ENCODE peak calls at places on chromosomes 4 and X, in seven cellular contexts. R, A, X, I, V, C and J are unnamed samples. For H3K36me3, the result is how much of the 10 kb centered on the place peaks cover.

GRCh38 chrX:103017542-103017941 is 46.4 kb downstream of the BEX1 start:
- DNase-seq in R (no peak), A (no peak), X (no peak), I (no peak), V (no peak), C (no peak), J (no peak)

GRCh38 chr4:146621-147020 is 22.3 kb downstream of the ZNF718 start:
- DNase-seq in R (no peak), A (no peak), X (no peak), I (no peak), V (no peak), C (no peak), J (no peak)

GRCh38 chrX:69236641-69237040 is 71.4 kb upstream of the PJA1 start:
- DNase-seq in R (no peak), A (no peak), X (no peak), I (no peak), V (no peak), C (no peak), J (no peak)

GRCh38 chr4:25313194-25313895 is 771 bp downstream of the ZCCHC4 start:
- DNase-seq in R (no peak), A (no peak), X (no peak), I (no peak), V (no peak), C (no peak), J (no peak)

GRCh38 chrX:15438332-15438731 is 54.1 kb upstream of the VEGFD start:
- DNase-seq in R (no peak), A (no peak), X (no peak), I (no peak), V (no peak), C (no peak), J (no peak)

GRCh38 chrX:85243761-85244410 is at the start of the genes SATL1 and ZNF711:
- DNase-seq in R (peak), A (no peak), X (peak), I (peak), V (peak), C (peak), J (peak)

GRCh38 chr4:13528823-13529129 is 15.5 kb downstream of the NKX3-2 start:
- DNase-seq in R (no peak), A (no peak), X (no peak), I (no peak), V (no peak), C (no peak), J (no peak)

GRCh38 chr4:38621004-38621684 is 42.9 kb upstream of the KLF3 start:
- DNase-seq in R (peak), A (peak), X (no peak), I (no peak), V (peak), C (no peak), J (no peak)

GRCh38 chrX:70129811-70130210 is 3.4 kb upstream of the IGBP1 start:
- DNase-seq in R (peak), A (no peak), X (no peak), I (no peak), V (no peak), C (no peak), J (no peak)

GRCh38 chr4:119014658-119015057 is 121.0 kb upstream of the MYOZ2 start:
- DNase-seq in R (no peak), A (no peak), X (no peak), I (no peak), V (no peak), C (no peak), J (no peak)

GRCh38 chr4:124483043-124483906 is 229.3 kb downstream of the ANKRD50 start:
- DNase-seq in R (peak), A (no peak), X (no peak), I (no peak), V (no peak), C (no peak), J (no peak)

GRCh38 chr4:42453612-42454011 is 56.3 kb downstream of the SHISA3 start:
- DNase-seq in R (no peak), A (no peak), X (no peak), I (no peak), V (no peak), C (no peak), J (no peak)

GRCh38 chrX:103356023-103356798 is at the start of gene TCEAL9:
- DNase-seq in R (peak), A (peak), X (peak), I (peak), V (peak), C (peak), J (peak)

GRCh38 chrX:429266-429825 is 42.6 kb upstream of the PPP2R3B start:
- DNase-seq in R (no peak), A (no peak), X (no peak), I (no peak), V (no peak), C (no peak), J (no peak)

GRCh38 chr4:86720508-86721068 is 126.5 kb downstream of the PTPN13 start:
- DNase-seq in R (peak), A (no peak), X (no peak), I (no peak), V (no peak), C (no peak), J (no peak)

GRCh38 chrX:44903107-44903506 is 30.1 kb downstream of the KDM6A start:
- DNase-seq in R (peak), A (no peak), X (no peak), I (no peak), V (no peak), C (no peak), J (no peak)

GRCh38 chrX:8139713-8140112 is 31.4 kb downstream of the VCX2 start:
- DNase-seq in R (no peak), A (peak), X (no peak), I (no peak), V (no peak), C (no peak), J (no peak)

GRCh38 chr4:185011408-185011807 is 6.9 kb upstream of the HELT start:
- DNase-seq in R (no peak), A (no peak), X (no peak), I (no peak), V (no peak), C (no peak), J (no peak)

GRCh38 chr4:26020896-26021295 is 106.9 kb downstream of the SMIM20 start:
- DNase-seq in R (peak), A (no peak), X (no peak), I (no peak), V (no peak), C (no peak), J (no peak)

GRCh38 chr4:95220205-95221175 is 328.3 kb downstream of the UNC5C start:
- DNase-seq in R (no peak), A (no peak), X (no peak), I (no peak), V (no peak), C (no peak), J (no peak)

GRCh38 chr4:6008092-6008551 is 10.1 kb downstream of the C4orf50 start:
- DNase-seq in R (no peak), A (no peak), X (no peak), I (no peak), V (no peak), C (peak), J (no peak)

GRCh38 chr4:5206391-5206790 is 155.1 kb downstream of the STK32B start:
- DNase-seq in R (peak), A (no peak), X (no peak), I (no peak), V (no peak), C (no peak), J (no peak)

GRCh38 chr4:70559216-70559830 is 32.7 kb upstream of the AMBN start:
- DNase-seq in R (peak), A (peak), X (peak), I (no peak), V (peak), C (no peak), J (no peak)

GRCh38 chr4:160142579-160142978 is 1039.7 kb downstream of the RAPGEF2 start:
- DNase-seq in R (no peak), A (no peak), X (no peak), I (no peak), V (no peak), C (no peak), J (no peak)

GRCh38 chrX:20294957-20295356 is 28.2 kb upstream of the RPS6KA3 start:
- DNase-seq in R (no peak), A (no peak), X (no peak), I (no peak), V (no peak), C (no peak), J (no peak)

GRCh38 chrX:44568196-44568595 is 25.5 kb upstream of the FUNDC1 start:
- DNase-seq in R (no peak), A (no peak), X (no peak), I (no peak), V (no peak), C (no peak), J (no peak)

GRCh38 chr4:100823066-100823992 is 305.5 kb upstream of the EMCN start:
- DNase-seq in R (no peak), A (no peak), X (no peak), I (no peak), V (no peak), C (no peak), J (no peak)

DNA sequence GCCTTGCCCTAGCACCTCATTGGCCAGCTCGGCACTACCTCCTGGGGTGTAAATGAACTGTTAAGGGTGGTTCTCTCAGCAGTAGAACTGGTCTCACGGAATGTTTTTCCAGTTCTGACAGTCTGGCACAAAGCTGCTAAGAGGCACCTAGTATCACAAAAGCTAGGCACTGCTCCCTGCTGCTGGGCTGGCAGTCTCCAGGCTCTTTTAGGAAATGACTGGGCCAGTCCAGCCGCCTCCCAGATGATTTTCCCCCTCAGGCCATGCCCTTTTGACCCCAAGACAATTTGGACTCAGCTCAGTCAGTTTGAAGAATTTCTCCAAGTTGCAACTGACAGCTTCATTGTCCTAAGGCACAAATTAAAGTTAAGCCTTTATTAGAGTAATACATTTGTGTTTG is 8.0 kb downstream of the FRMD7 start:
- DNase-seq in R (no peak), A (no peak), X (no peak), I (no peak), V (no peak), C (no peak), J (no peak)
- H3K4me3 ChIP-seq in R (no peak), A (no peak), X (no peak), I (no peak), V (no peak), C (no peak), J (no peak)

DNA sequence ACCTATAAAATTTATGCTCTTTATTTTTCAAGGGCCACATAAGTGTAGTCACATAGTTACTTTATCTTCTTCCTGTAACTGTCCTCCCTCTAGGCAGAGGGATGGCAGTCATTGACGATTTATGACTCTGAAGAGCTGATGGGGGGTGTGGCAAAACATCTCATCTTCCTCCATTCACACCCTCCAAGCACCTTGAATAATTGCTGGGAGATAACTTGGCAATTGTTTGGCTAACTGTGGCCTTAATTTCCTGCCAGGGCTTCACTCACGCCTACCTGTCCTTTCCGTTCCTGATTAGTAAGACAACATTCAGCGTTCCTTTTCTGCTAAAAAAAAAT is 329.2 kb downstream of the ARHGAP10 start:
- DNase-seq in R (no peak), A (no peak), X (no peak), I (no peak), V (no peak), C (no peak), J (no peak)
- H3K27ac ChIP-seq in R (no peak), A (no peak), X (no peak), I (no peak), V (no peak), C (peak), J (no peak)

DNA sequence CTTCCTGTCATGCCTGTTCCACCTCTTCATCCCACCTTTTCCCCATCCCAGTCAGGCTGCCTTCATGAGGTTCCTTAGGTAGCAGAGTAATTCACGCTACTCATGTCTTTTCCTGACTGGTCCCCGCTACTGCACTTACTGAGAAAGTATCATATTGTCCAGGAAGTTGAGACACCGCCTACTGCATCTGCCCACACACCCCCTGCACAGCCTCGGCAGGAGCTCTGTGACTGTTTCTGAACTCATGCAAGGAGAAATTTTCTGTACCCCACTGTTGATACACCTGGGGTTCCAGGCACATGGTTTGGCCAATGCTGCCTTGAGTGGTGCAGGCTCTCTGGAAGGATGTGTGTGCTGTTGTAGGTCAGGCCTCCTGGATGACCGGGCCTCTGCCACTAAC is 39.6 kb downstream of the HADH start:
- DNase-seq in R (no peak), A (no peak), X (no peak), I (no peak), V (no peak), C (no peak), J (no peak)
- H3K36me3 ChIP-seq in R (under half), A (under half), X (under half), I (half or more), V (half or more), C (half or more), J (under half)

GRCh38 chr4:110619401-110620247 is 3.3 kb downstream of the PITX2 start:
- DNase-seq in R (no peak), A (no peak), X (no peak), I (no peak), V (no peak), C (no peak), J (no peak)
- H3K4me3 ChIP-seq in R (no peak), A (no peak), X (no peak), I (no peak), V (no peak), C (no peak), J (no peak)

GRCh38 chrX:134718329-134719317 is 60.4 kb upstream of the PLAC1 start:
- DNase-seq in R (peak), A (peak), X (no peak), I (no peak), V (no peak), C (peak), J (peak)
- H3K27ac ChIP-seq in R (peak), A (peak), X (no peak), I (no peak), V (no peak), C (peak), J (no peak)

DNA sequence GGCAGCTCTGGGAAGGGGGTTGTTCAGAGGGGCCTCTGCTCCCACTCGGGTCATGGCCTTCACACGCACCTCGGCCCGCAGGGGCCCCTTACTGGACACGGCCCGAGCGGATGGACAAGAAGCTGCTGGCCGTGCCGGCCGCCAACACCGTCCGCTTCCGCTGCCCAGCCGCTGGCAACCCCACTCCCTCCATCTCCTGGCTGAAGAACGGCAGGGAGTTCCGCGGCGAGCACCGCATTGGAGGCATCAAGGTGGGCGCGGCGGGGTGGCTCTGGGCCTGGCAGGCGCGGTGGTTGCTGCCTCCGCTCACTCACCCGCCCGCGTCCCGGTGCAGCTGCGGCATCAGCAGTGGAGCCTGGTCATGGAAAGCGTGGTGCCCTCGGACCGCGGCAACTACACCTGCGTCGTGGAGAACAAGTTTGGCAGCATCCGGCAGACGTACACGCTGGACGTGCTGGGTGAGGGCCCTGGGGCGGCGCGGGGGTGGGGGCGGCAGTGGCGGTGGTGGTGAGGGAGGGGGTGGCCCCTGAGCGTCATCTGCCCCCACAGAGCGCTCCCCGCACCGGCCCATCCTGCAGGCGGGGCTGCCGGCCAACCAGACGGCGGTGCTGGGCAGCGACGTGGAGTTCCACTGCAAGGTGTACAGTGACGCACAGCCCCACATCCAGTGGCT is 8.3 kb downstream of the FGFR3 start:
- DNase-seq in R (no peak), A (no peak), X (no peak), I (no peak), V (no peak), C (no peak), J (no peak)
- H3K36me3 ChIP-seq in R (under half), A (under half), X (under half), I (under half), V (under half), C (under half), J (under half)

GRCh38 chr4:76622717-76623116 is 187.7 kb downstream of the SHROOM3 start:
- DNase-seq in R (no peak), A (no peak), X (no peak), I (no peak), V (no peak), C (no peak), J (no peak)

GRCh38 chr4:76625316-76625715 is 190.3 kb downstream of the SHROOM3 start:
- DNase-seq in R (no peak), A (no peak), X (no peak), I (no peak), V (no peak), C (no peak), J (no peak)

GRCh38 chr4:76622126-76622525 is 187.1 kb downstream of the SHROOM3 start:
- DNase-seq in R (peak), A (peak), X (no peak), I (no peak), V (peak), C (no peak), J (peak)

GRCh38 chr4:76624271-76624681 is 189.2 kb downstream of the SHROOM3 start:
- DNase-seq in R (peak), A (peak), X (no peak), I (peak), V (no peak), C (no peak), J (peak)

GRCh38 chr4:76623217-76624060 is 188.4 kb downstream of the SHROOM3 start:
- DNase-seq in R (no peak), A (no peak), X (no peak), I (no peak), V (no peak), C (no peak), J (no peak)
- H3K4me3 ChIP-seq in R (no peak), A (no peak), X (no peak), I (peak), V (no peak), C (no peak), J (no peak)

GRCh38 chr4:8404791-8405515 is 35.6 kb downstream of the ACOX3 start:
- DNase-seq in R (no peak), A (no peak), X (no peak), I (no peak), V (no peak), C (peak), J (no peak)
- H3K27ac ChIP-seq in R (no peak), A (no peak), X (no peak), I (no peak), V (no peak), C (no peak), J (no peak)

GRCh38 chr4:121677524-121677923 is 19.3 kb downstream of the ANXA5 start:
- DNase-seq in R (no peak), A (no peak), X (no peak), I (no peak), V (no peak), C (no peak), J (no peak)
- H3K36me3 ChIP-seq in R (under half), A (under half), X (under half), I (half or more), V (under half), C (half or more), J (half or more)